ENCODE peak calls at places on chromosomes 6 and 20, in four cellular contexts. M is IMR-90, U is H9, S is H1. K is an unnamed sample.

GRCh38 chr6:3214898-3215297 is 12.6 kb downstream of the TUBB2B start:
- DNase-seq in M (peak), S (no peak), U (no peak), K (no peak)

GRCh38 chr6:97292671-97293070 is 9.7 kb upstream of the MMS22L start:
- DNase-seq in M (peak), S (no peak), U (no peak), K (no peak)

GRCh38 chr20:61704661-61705060 is 361.0 kb downstream of the TAF4 start:
- DNase-seq in M (no peak), U (no peak), S (no peak), K (no peak)

GRCh38 chr6:29568021-29568420 is 8.5 kb upstream of the UBD start:
- DNase-seq in M (no peak), S (no peak), U (no peak), K (no peak)

GRCh38 chr6:149380523-149380922 is 19.5 kb upstream of the SUMO4 start:
- DNase-seq in M (peak), U (no peak), S (no peak), K (no peak)

GRCh38 chr20:44738779-44739477 is 6.7 kb upstream of the KCNK15 start:
- DNase-seq in S (no peak), U (peak), M (peak), K (peak)

GRCh38 chr6:163612200-163612599 is 197.7 kb downstream of the QKI start:
- DNase-seq in U (no peak), S (no peak), M (no peak), K (no peak)

GRCh38 chr6:12288211-12288618 is 1.9 kb upstream of the EDN1 start:
- DNase-seq in M (no peak), U (no peak), S (no peak), K (no peak)

GRCh38 chr20:57659789-57660509 is 39.7 kb upstream of the ZBP1 start:
- DNase-seq in S (no peak), U (no peak), M (no peak), K (no peak)

GRCh38 chr6:160348209-160348551 is at the start of gene SLC22A3:
- DNase-seq in U (peak), S (no peak), M (no peak), K (no peak)

GRCh38 chr20:46129955-46130481 is 11.9 kb downstream of the CD40 start:
- DNase-seq in U (no peak), S (no peak), M (no peak), K (peak)

GRCh38 chr6:168866534-168866933 is 387.1 kb downstream of the THBS2 start:
- DNase-seq in S (no peak), U (no peak), M (no peak), K (no peak)

GRCh38 chr6:36757206-36757605 is 59.6 kb downstream of the RAB44 start:
- DNase-seq in M (no peak), U (no peak), S (no peak), K (no peak)

GRCh38 chr20:6501061-6501460 is 266.4 kb upstream of the BMP2 start:
- DNase-seq in U (no peak), M (peak), S (no peak), K (no peak)

GRCh38 chr20:51491393-51491792 is 51.1 kb downstream of the NFATC2 start:
- DNase-seq in U (no peak), S (no peak), M (no peak), K (no peak)

GRCh38 chr6:137638926-137639706 is 144.9 kb upstream of the OLIG3 start:
- DNase-seq in S (no peak), U (no peak), M (no peak), K (no peak)

GRCh38 chr6:157527471-157527907 is 146.5 kb downstream of the ZDHHC14 start:
- DNase-seq in S (no peak), U (no peak), M (peak), K (no peak)

GRCh38 chr6:67854098-67854497 is 781.0 kb upstream of the ADGRB3 start:
- DNase-seq in M (no peak), S (no peak), U (no peak), K (peak)

GRCh38 chr6:87590989-87591388 is 1.1 kb downstream of the ORC3 start:
- DNase-seq in U (no peak), S (no peak), M (peak), K (no peak)

GRCh38 chr6:144468709-144469108 is 183.6 kb downstream of the UTRN start:
- DNase-seq in U (no peak), M (no peak), S (no peak), K (no peak)

GRCh38 chr6:140441256-140441655 is 1066.8 kb upstream of the CITED2 start:
- DNase-seq in M (peak), U (peak), S (no peak), K (peak)

GRCh38 chr6:146593978-146594377 is 4.8 kb upstream of the ADGB start:
- DNase-seq in S (no peak), U (no peak), M (no peak), K (no peak)

GRCh38 chr6:43986177-43986825 is 141.0 kb downstream of the MRPL14 start:
- DNase-seq in M (no peak), U (no peak), S (no peak), K (no peak)

DNA sequence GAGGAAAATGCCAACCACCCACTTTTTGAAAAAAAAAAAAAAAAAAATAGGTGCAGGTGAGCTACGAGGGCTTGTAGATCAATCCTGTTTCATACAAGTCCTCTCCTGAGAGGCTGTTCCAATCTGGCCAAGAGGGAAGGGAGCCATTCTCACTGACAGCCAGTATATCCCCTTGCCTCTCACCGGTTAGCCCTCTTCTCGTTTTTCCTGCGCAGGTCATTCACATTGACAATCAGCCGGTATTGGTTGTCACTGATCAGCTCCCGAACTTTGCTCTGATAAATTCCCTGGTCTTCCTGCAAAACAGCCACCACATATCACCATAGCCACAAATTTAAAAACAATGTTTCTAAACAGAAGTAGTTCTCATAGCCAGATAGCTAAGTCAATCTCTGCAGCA is 1.4 kb downstream of the MCM3 start:
- DNase-seq in S (no peak), U (no peak), M (no peak), K (no peak)
- H3K4ac ChIP-seq in S (no peak), U (no peak), M (no peak), K (no peak)

GRCh38 chr6:127120109-127120786 is 1.8 kb downstream of the RSPO3 start:
- DNase-seq in S (no peak), U (peak), M (no peak), K (peak)
- H4K5ac ChIP-seq in S (no peak), U (no peak), M (no peak), K (no peak)

DNA sequence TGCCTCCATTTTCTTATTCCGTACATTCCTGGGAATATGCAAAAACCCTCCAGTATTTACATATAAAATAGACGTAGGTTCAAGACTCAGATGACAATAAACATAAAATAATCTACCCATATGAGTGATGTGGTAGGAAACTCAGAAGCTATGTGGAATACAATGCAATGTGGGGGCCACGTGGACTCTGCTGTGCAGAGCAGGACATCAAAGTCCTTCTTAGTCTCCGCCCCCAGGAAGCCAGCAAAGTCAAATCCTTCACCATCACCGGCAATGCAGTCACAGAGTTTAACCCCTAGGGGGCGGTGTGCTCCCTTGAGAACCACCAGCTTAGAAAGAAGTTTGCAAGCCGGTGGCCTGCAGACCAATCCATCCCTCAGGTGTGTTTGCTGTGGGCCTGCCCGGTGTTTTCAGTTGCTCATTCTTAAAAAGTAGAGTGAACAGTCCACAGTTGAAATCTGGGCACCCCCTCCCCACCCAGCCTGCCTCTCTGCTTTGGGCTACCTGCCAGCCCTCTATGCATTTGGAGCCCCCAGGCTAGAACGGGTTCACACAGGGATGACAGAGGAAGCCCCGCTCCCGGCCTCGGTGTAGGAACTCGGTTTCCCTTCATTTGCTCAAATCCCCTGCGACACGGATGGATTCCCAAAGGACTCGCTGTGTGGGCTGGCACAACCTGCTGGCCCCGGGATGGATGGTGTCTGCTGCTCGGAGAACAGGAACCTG is 59.9 kb downstream of the SULF2 start:
- DNase-seq in U (peak), M (peak), S (peak), K (peak)
- H3K4me2 ChIP-seq in U (no peak), M (no peak), S (no peak), K (no peak)

DNA sequence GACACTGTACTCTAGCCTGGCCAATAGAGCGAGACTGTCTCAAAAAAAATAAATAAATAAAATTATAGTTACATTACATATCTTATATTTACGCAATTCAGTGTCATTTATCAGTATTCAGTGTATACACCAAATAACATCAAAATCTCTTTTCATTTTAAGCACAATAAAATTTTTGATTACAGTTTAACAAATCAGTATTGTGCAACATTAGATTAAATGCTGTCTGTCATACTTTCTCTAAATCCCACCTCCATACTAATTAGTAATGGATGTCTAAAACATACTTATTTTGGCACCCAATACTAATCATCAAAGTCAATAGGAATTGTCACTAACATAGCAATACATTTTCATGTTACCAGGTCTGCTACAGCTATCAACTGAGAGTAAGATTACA is 27.4 kb downstream of the IBTK start:
- DNase-seq in U (no peak), M (no peak), S (no peak), K (no peak)
- H3K4ac ChIP-seq in U (no peak), M (no peak), S (no peak), K (no peak)

DNA sequence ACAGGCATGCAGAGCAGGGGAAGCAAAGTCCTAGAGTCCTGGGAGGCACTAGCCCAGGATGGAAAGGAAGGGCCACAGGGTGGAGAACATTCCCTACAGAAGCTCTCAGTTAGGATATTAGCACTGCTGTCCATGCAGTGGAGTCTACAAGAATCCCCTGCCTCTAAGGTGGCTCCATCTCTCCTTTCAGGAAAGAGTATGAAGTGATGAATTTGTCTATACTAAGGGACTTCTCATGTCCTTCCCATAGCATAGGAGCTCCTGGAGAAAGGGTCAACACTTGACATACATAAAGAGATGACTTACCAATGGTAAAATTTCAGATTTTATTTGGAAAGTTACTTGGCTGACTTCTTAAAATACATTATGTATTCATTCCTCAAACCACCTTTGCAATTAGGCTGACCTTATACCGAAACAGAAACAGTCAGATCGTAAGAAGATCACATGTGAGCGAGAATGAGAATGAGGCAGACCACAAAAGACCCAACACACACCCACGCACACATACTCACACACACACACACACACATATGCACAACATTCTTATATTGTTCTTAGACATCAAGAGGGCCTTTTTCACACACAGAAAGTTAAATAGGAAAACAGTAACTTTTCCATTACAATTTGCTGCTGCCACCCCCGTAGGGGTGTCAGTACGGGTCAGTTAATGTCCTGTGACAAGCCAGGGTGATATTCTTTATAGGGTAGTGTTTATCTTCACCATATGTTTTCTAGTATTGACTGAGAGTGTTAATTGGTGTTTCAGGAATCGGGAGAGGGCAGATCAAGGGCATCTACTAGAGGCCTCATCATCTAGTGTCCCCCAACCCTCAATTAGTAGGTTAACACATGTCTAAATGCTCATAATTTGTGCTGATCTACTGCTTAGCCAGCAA is 159.4 kb downstream of the FAXC start:
- DNase-seq in S (no peak), U (no peak), M (no peak), K (no peak)
- H4K5ac ChIP-seq in S (no peak), U (no peak), M (no peak), K (no peak)